ENCODE peak calls at places on chromosomes 16 and 17, in four cellular contexts. B is HCT116, E is spleen, M is HepG2. V is an unnamed sample.

GRCh38 chr17:63440127-63440769 is 5.9 kb downstream of the CYB561 start:
- DNase-seq in B (no peak), M (no peak), E (no peak), V (no peak)

GRCh38 chr17:43360739-43361498 is 37.9 kb upstream of the ARL4D start:
- DNase-seq in E (no peak), B (no peak), M (peak), V (peak)

GRCh38 chr16:86033016-86033474 is 134.1 kb downstream of the IRF8 start:
- DNase-seq in E (no peak), M (no peak), B (no peak), V (peak)

GRCh38 chr17:28227278-28228108 is 91.5 kb upstream of the TMEM97 start:
- DNase-seq in M (no peak), B (peak), E (peak), V (no peak)

GRCh38 chr16:81624718-81625543 is 154.2 kb upstream of the PLCG2 start:
- DNase-seq in B (no peak), E (no peak), M (peak), V (no peak)

GRCh38 chr17:57810740-57811632 is 38.9 kb downstream of the MRPS23 start:
- DNase-seq in B (no peak), E (no peak), M (peak), V (peak)

GRCh38 chr17:48358203-48358602 is 71.8 kb downstream of the SKAP1 start:
- DNase-seq in M (no peak), B (no peak), E (no peak), V (no peak)

GRCh38 chr17:309361-309888 is 43.2 kb downstream of the RPH3AL start:
- DNase-seq in M (peak), E (peak), B (no peak), V (no peak)

GRCh38 chr17:2814499-2815341 is 18.5 kb downstream of the RAP1GAP2 start:
- DNase-seq in B (no peak), E (peak), M (no peak), V (no peak)

GRCh38 chr16:90048737-90049330 is 28.3 kb downstream of the PRDM7 start:
- DNase-seq in B (no peak), E (no peak), M (no peak), V (no peak)

GRCh38 chr16:59993101-59993500 is 1259.0 kb upstream of the GOT2 start:
- DNase-seq in B (no peak), M (peak), E (no peak), V (no peak)

GRCh38 chr16:57694556-57695377 is at the start of gene DRC7:
- DNase-seq in E (peak), M (peak), B (peak), V (no peak)

GRCh38 chr17:82151106-82151957 is 53.3 kb upstream of the FASN start:
- DNase-seq in E (peak), M (no peak), B (no peak), V (no peak)

GRCh38 chr16:52584921-52585320 is 38.0 kb upstream of the TOX3 start:
- DNase-seq in M (no peak), B (no peak), E (no peak), V (no peak)

GRCh38 chr16:83943516-83944050 is 9.5 kb upstream of the OSGIN1 start:
- DNase-seq in E (no peak), B (no peak), M (no peak), V (no peak)

GRCh38 chr17:12128946-12129345 is 108.3 kb downstream of the MAP2K4 start:
- DNase-seq in M (no peak), E (no peak), B (no peak), V (no peak)

GRCh38 chr16:69188716-69189115 is 1.8 kb downstream of the SNTB2 start:
- DNase-seq in M (no peak), E (no peak), B (no peak), V (peak)

GRCh38 chr16:10688726-10689125 is 6.0 kb downstream of the TEKT5 start:
- DNase-seq in B (no peak), M (no peak), E (no peak), V (no peak)

GRCh38 chr16:84800118-84800517 is 19.7 kb upstream of the CRISPLD2 start:
- DNase-seq in E (no peak), B (no peak), M (no peak), V (no peak)

GRCh38 chr17:16448490-16448889 is 33.1 kb downstream of the TRPV2 start:
- DNase-seq in E (no peak), B (no peak), M (no peak), V (no peak)

GRCh38 chr17:78268960-78269892 is 37.8 kb downstream of the TMEM235 start:
- DNase-seq in E (no peak), B (no peak), M (no peak), V (no peak)

GRCh38 chr17:73508057-73508930 is 136.0 kb downstream of the SDK2 start:
- DNase-seq in M (no peak), E (no peak), B (no peak), V (no peak)

GRCh38 chr17:63477471-63478440 is 895 bp downstream of the ACE start:
- DNase-seq in E (no peak), B (no peak), M (no peak), V (no peak)

GRCh38 chr16:88866151-88866920 is at the start of gene PABPN1L:
- DNase-seq in M (no peak), B (no peak), E (no peak), V (no peak)

GRCh38 chr16:85055503-85056210 is 28.1 kb downstream of the KIAA0513 start:
- DNase-seq in E (peak), B (no peak), M (peak), V (no peak)

DNA sequence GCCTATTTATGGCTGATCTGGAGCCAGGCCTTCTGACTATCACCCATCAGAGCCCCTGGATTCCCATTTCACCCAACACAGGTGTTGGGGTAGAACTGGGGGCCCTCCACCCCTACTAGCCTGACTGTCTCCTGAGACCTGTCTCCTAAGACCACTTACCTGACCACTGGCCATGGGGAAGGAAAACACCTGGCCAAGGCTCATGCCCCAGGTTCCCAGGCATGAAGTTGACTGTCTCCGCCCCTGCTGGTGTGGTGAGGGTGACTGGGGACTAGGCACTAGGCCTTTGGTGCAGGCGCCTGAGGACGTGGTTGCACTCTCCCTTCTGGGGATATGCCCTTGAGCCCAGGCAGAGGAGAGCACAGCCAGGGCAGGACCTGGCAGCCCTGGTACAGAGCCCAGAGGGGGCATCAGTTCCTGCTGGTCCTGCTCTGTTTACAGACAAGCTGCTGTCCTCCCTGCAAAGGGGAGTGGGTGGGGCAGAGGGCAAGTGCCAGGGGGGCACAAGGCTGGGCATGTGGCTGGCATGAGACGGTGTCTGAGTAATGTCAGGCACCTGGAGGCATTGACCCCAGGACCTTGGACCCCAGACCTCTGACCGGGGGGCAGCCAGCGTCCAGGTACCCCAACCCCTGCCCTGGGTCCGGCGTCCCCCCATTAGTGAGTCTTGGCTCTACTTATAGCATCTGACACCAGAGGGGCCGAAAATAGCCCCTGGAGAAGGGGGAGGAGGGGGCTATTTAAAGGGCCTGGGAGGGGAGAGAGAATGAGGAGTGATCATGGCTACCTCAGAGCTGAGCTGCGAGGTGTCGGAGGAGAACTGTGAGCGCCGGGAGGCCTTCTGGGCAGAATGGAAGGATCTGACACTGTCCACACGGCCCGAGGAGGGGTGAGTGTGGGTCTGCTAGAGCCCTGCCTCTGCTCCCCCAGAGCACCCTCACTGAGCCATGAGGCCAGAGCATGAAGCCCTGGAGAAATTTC is at the start of gene TCAP:
- DNase-seq in B (no peak), M (no peak), E (peak), V (no peak)
- TF ChIP-seq POLR2AphosphoS5 in B (no peak), M (no peak), E (peak), V (no peak)

GRCh38 chr17:76715462-76715830 is 4.7 kb upstream of the MXRA7 start:
- DNase-seq in M (no peak), B (no peak), E (peak), V (no peak)
- H3K4me3 ChIP-seq in M (no peak), B (no peak), E (peak), V (no peak)

DNA sequence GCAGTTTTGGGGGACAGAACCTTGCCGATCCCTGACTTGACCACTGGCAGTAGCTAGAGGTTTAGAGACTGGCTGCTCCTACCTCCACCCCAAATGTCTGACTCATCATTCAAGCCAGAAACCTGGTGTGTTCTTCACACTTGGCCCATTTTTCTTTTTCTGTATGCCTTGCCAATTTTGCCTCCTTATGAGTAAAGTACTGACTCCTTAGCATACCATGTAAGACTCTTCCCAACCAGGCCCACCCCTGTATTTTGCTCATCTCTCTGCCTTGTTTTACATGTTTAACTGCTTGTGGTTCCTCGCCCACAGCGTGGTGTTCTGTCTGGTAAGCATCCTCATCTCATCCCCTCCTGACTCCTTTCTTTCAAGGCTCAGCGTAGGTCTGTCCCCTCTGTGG is 37.9 kb downstream of the NUP88 start:
- DNase-seq in M (no peak), E (no peak), B (no peak), V (no peak)
- TF ChIP-seq POLR2A in M (no peak), E (no peak), B (no peak), V (no peak)

DNA sequence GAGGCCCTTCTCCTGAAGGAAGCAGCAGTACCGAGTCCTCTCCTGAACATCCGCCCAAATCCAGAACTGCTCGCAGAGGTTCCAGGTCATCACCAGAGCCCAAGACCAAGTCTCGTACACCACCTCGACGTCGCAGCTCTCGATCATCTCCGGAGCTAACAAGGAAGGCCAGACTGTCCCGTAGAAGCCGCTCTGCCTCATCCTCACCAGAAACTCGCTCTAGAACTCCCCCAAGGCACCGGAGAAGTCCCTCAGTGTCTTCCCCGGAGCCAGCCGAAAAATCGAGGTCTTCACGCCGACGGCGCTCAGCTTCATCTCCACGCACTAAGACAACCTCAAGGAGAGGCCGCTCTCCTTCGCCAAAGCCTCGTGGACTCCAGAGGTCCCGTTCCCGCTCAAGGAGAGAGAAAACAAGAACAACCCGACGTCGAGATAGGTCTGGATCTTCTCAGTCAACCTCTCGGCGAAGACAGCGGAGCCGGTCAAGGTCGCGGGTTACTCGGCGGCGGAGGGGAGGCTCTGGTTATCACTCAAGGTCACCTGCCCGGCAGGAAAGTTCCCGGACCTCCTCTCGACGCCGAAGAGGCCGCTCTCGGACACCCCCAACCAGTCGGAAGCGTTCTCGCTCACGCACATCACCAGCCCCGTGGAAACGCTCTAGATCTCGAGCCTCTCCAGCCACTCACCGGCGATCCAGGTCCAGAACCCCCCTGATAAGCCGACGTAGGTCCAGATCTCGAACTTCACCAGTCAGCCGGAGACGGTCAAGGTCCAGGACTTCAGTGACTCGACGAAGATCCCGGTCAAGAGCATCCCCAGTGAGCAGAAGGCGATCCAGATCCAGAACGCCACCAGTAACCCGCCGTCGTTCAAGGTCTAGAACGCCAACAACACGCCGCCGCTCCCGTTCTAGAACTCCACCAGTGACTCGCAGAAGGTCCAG is 11.3 kb downstream of the ELOB start:
- DNase-seq in E (peak), M (no peak), B (no peak), V (no peak)
- TF ChIP-seq POLR2AphosphoS5 in E (peak), M (peak), B (no peak), V (no peak)

V was measured in sigmoid colon.